ENCODE peak calls at places on chromosomes 4 and X, in eight cellular contexts. N is stimulated activated CD8-positive, alpha-beta memory T cell treated with anti-CD3 and anti-CD28 coated beads, Interleukin-7, amount 100 ng/mL, for 24 hours; Z is stimulated activated effector memory CD8-positive, alpha-beta T cell treated with anti-CD3 and anti-CD28 coated beads, Interleukin-12 subunit alpha, Interleukin-12 subunit beta, amount 100 ng/mL, for 72 hours; B is stimulated activated CD4-positive, alpha-beta T cell treated with anti-CD3 and anti-CD28 coated beads, Interleukin-15, amount 100 ng/mL, for 1 hour; O is Daoy; L is RWPE1; I is T-helper 2 cell; W is activated T-helper 9 cell treated with anti-CD3 and anti-CD28 coated beads, Interleukin-2, amount 50 U/mL, for 16 hours. E is an unnamed sample.

GRCh38 chr4:41360214-41360910 is 103.6 kb downstream of the UCHL1 start:
- DNase-seq in N (no peak), W (no peak), L (peak), B (no peak), Z (no peak), I (no peak), O (peak), E (no peak)

GRCh38 chrX:19593684-19594083 is 78.4 kb upstream of the MAP3K15 start:
- DNase-seq in I (peak), L (peak), Z (no peak), O (peak), B (no peak), N (no peak), W (no peak), E (peak)

GRCh38 chrX:2707334-2707760 is 16.3 kb downstream of the CD99 start:
- DNase-seq in N (no peak), I (no peak), O (peak), Z (no peak), W (peak), B (peak), L (peak), E (peak)

GRCh38 chrX:65034641-65035450 is 58.6 kb upstream of the ZC4H2 start:
- DNase-seq in W (peak), I (peak), N (peak), O (peak), Z (peak), L (peak), B (peak), E (peak)

GRCh38 chrX:53031380-53031779 is 17.2 kb upstream of the GPR173 start:
- DNase-seq in N (no peak), B (no peak), W (no peak), O (no peak), I (no peak), Z (no peak), L (no peak), E (no peak)

GRCh38 chr4:91028223-91028622 is 901.0 kb downstream of the CCSER1 start:
- DNase-seq in W (no peak), N (no peak), B (no peak), O (no peak), L (no peak), I (no peak), Z (no peak), E (no peak)

GRCh38 chr4:107870916-107871786 is 46.4 kb downstream of the SGMS2 start:
- DNase-seq in L (no peak), N (no peak), O (no peak), B (no peak), W (no peak), I (no peak), Z (no peak), E (no peak)

GRCh38 chr4:41148292-41148691 is 66.0 kb downstream of the APBB2 start:
- DNase-seq in I (no peak), Z (no peak), O (no peak), N (no peak), L (no peak), W (no peak), B (no peak), E (no peak)